ENCODE peak calls at places on chromosomes 13 and 19, in ten cellular contexts. W is stimulated activated naive B cell treated with anti-CD40 and anti-IgM and Interleukin-4, amounts not matched to agents 10 μg/mL and 1 μg/mL and 100 μg/mL, for 72 hours; O is ACHN; S is COR-L47; U is NCI-H1048; C is hippocampal formation; Z is NCI-H2081; B is GM20000; J is ELR; I is activated CD4-positive, alpha-beta T cell treated with anti-CD3 and anti-CD28 coated beads, Interleukin-2, amount 50 U/mL, for 24 hours. D is an unnamed sample.

GRCh38 chr13:99071666-99072065 is 93.8 kb upstream of the DOCK9 start:
- DNase-seq in W (no peak), O (no peak), S (no peak), U (no peak), C (no peak), Z (no peak), B (no peak), J (no peak), I (no peak), D (no peak)

GRCh38 chr13:86155756-86156155 is 356.5 kb upstream of the SLITRK6 start:
- DNase-seq in W (no peak), O (no peak), S (no peak), U (no peak), C (no peak), Z (no peak), B (no peak), J (no peak), I (no peak), D (no peak)

GRCh38 chr13:94154362-94154761 is 325.1 kb downstream of the DCT start:
- DNase-seq in W (no peak), O (no peak), S (no peak), U (no peak), C (no peak), Z (no peak), B (no peak), J (no peak), I (no peak), D (peak)

GRCh38 chr13:36294061-36294460 is 3.6 kb downstream of the CCDC169 start:
- DNase-seq in W (no peak), O (no peak), S (no peak), U (no peak), C (no peak), Z (no peak), B (no peak), J (no peak), I (no peak), D (no peak)

GRCh38 chr13:48410199-48410598 is 2.7 kb downstream of the LPAR6 start:
- DNase-seq in W (no peak), O (no peak), S (no peak), U (no peak), C (no peak), Z (no peak), B (no peak), J (no peak), I (no peak), D (no peak)

GRCh38 chr13:31528758-31529157 is 210.6 kb upstream of the RXFP2 start:
- DNase-seq in W (no peak), O (no peak), S (no peak), U (no peak), C (no peak), Z (no peak), B (no peak), J (no peak), I (no peak), D (no peak)

GRCh38 chr13:113390874-113391497 is 27.1 kb upstream of the GRTP1 start:
- DNase-seq in W (no peak), O (no peak), S (no peak), U (no peak), C (no peak), Z (no peak), B (no peak), J (no peak), I (no peak), D (no peak)

GRCh38 chr13:52707375-52707774 is 32.2 kb downstream of the CNMD start:
- DNase-seq in W (no peak), O (peak), S (no peak), U (no peak), C (no peak), Z (no peak), B (no peak), J (peak), I (no peak), D (no peak)

GRCh38 chr13:41944635-41945401 is 16.1 kb downstream of the VWA8 start:
- DNase-seq in W (no peak), O (no peak), S (no peak), U (no peak), C (no peak), Z (no peak), B (no peak), J (no peak), I (no peak), D (no peak)

GRCh38 chr19:17581211-17581874 is 25.9 kb downstream of the COLGALT1 start:
- DNase-seq in W (no peak), O (no peak), S (no peak), U (no peak), C (no peak), Z (no peak), B (no peak), J (no peak), I (no peak), D (no peak)

GRCh38 chr13:88288326-88288725 is 617.2 kb downstream of the SLITRK5 start:
- DNase-seq in W (no peak), O (no peak), S (no peak), U (no peak), C (no peak), Z (no peak), B (no peak), J (no peak), I (no peak), D (no peak)

GRCh38 chr13:26961890-26962615 is 201.5 kb upstream of the GPR12 start:
- DNase-seq in W (no peak), O (no peak), S (no peak), U (no peak), C (no peak), Z (no peak), B (no peak), J (no peak), I (no peak), D (no peak)

GRCh38 chr19:48239582-48240141 is 16.1 kb downstream of the CARD8 start:
- DNase-seq in W (no peak), O (no peak), S (no peak), U (no peak), C (no peak), Z (no peak), B (no peak), J (peak), I (no peak), D (no peak)

GRCh38 chr13:47798906-47799305 is 202.2 kb downstream of the SUCLA2 start:
- DNase-seq in W (no peak), O (no peak), S (no peak), U (no peak), C (no peak), Z (no peak), B (no peak), J (peak), I (no peak), D (peak)

GRCh38 chr19:12064266-12065099 is at the start of gene ZNF844:
- DNase-seq in W (peak), O (no peak), S (peak), U (peak), C (peak), Z (peak), B (peak), J (peak), I (peak), D (peak)

GRCh38 chr13:44103721-44104490 is 224.2 kb downstream of the LACC1 start:
- DNase-seq in W (no peak), O (no peak), S (peak), U (no peak), C (peak), Z (no peak), B (no peak), J (no peak), I (no peak), D (no peak)

GRCh38 chr13:43544011-43544410 is 242.8 kb downstream of the ENOX1 start:
- DNase-seq in W (no peak), O (no peak), S (no peak), U (no peak), C (no peak), Z (no peak), B (no peak), J (peak), I (no peak), D (peak)

GRCh38 chr13:48009298-48009697 is 8.2 kb upstream of the SUCLA2 start:
- DNase-seq in W (no peak), O (peak), S (no peak), U (no peak), C (no peak), Z (no peak), B (no peak), J (peak), I (no peak), D (peak)

GRCh38 chr13:46839399-46839798 is 42.4 kb upstream of the ESD start:
- DNase-seq in W (no peak), O (no peak), S (no peak), U (no peak), C (no peak), Z (no peak), B (no peak), J (no peak), I (no peak), D (no peak)

GRCh38 chr13:49020940-49021548 is 45.3 kb downstream of the FNDC3A start:
- DNase-seq in W (no peak), O (no peak), S (no peak), U (no peak), C (no peak), Z (no peak), B (no peak), J (peak), I (no peak), D (no peak)

GRCh38 chr13:30142502-30143211 is 164.7 kb downstream of the KATNAL1 start:
- DNase-seq in W (no peak), O (peak), S (no peak), U (no peak), C (no peak), Z (no peak), B (no peak), J (peak), I (no peak), D (peak)

GRCh38 chr13:85137516-85137915 is 661.7 kb downstream of the SLITRK6 start:
- DNase-seq in W (no peak), O (no peak), S (peak), U (peak), C (no peak), Z (peak), B (no peak), J (no peak), I (no peak), D (no peak)

D was measured in fibroblast of villous mesenchyme.